ENCODE peak calls at places on chromosomes 1 and 21, in seven cellular contexts. Q is naive B cell; Y is neural crest cell; D is stimulated activated effector memory CD8-positive, alpha-beta T cell treated with anti-CD3 and anti-CD28 coated beads, Interleukin-12 subunit alpha, Interleukin-12 subunit beta, amount 100 ng/mL, for 72 hours; X is fibroblast of lung; V is Right ventricle myocardium superior; M is activated CD8-positive, alpha-beta T cell treated with anti-CD3 and anti-CD28 coated beads for 36 hours. B is an unnamed sample.

GRCh38 chr1:192445849-192446489 is 129.2 kb downstream of the RGS21 start:
- DNase-seq in Q (peak), Y (peak), D (peak), X (peak), V (no peak), M (peak), B (no peak)

GRCh38 chr21:45108808-45109800 is 34.7 kb downstream of the ADARB1 start:
- DNase-seq in Q (peak), Y (no peak), D (no peak), X (no peak), V (no peak), M (peak), B (no peak)

GRCh38 chr1:247437551-247438535 is 20.1 kb downstream of the OR2B11 start:
- DNase-seq in Q (no peak), Y (no peak), D (no peak), X (no peak), V (no peak), M (no peak), B (no peak)

GRCh38 chr1:109243221-109243620 is 6.1 kb upstream of the CELSR2 start:
- DNase-seq in Q (no peak), Y (no peak), D (no peak), X (no peak), V (no peak), M (no peak), B (no peak)

GRCh38 chr1:208421511-208421910 is 177.3 kb upstream of the PLXNA2 start:
- DNase-seq in Q (no peak), Y (no peak), D (no peak), X (no peak), V (no peak), M (no peak), B (no peak)

GRCh38 chr1:9768983-9769382 is 54.8 kb downstream of the CLSTN1 start:
- DNase-seq in Q (no peak), Y (no peak), D (no peak), X (no peak), V (no peak), M (no peak), B (no peak)

GRCh38 chr1:235411489-235412486 is 44.6 kb downstream of the TBCE start:
- DNase-seq in Q (no peak), Y (no peak), D (no peak), X (peak), V (no peak), M (no peak), B (no peak)

GRCh38 chr1:65459397-65459768 is 38.9 kb downstream of the LEPR start:
- DNase-seq in Q (no peak), Y (no peak), D (peak), X (peak), V (no peak), M (no peak), B (no peak)

B was measured in NCI-H187.